ENCODE peak calls at places on chromosomes 3 and 15, in five cellular contexts. One of them, this sample, is unnamed.

GRCh38 chr3:42906085-42906904 is at the start of gene ZNF662:
- DNase-seq in trophoblast cell: peak
- DNase-seq in mesenchymal stem cell: no peak
- DNase-seq in neuronal stem cell: no peak
- DNase-seq in IMR-90: no peak
- DNase-seq in this sample: peak

GRCh38 chr15:69757186-69757585 is 304.6 kb downstream of the RPLP1 start:
- DNase-seq in IMR-90: peak
- DNase-seq in neuronal stem cell: no peak
- DNase-seq in mesenchymal stem cell: no peak
- DNase-seq in trophoblast cell: no peak
- DNase-seq in this sample: no peak

GRCh38 chr3:64134882-64135281 is 90.4 kb downstream of the PRICKLE2 start:
- DNase-seq in trophoblast cell: no peak
- DNase-seq in IMR-90: no peak
- DNase-seq in neuronal stem cell: no peak
- DNase-seq in mesenchymal stem cell: no peak
- DNase-seq in this sample: no peak

GRCh38 chr3:143847787-143848631 is at the start of gene SLC9A9:
- DNase-seq in mesenchymal stem cell: peak
- DNase-seq in trophoblast cell: peak
- DNase-seq in neuronal stem cell: no peak
- DNase-seq in IMR-90: peak
- DNase-seq in this sample: peak

GRCh38 chr3:188339410-188340295 is 185.7 kb downstream of the LPP start:
- DNase-seq in mesenchymal stem cell: no peak
- DNase-seq in IMR-90: no peak
- DNase-seq in trophoblast cell: no peak
- DNase-seq in neuronal stem cell: no peak
- DNase-seq in this sample: no peak

GRCh38 chr15:99704444-99704838 is 28.8 kb downstream of the LYSMD4 start:
- DNase-seq in mesenchymal stem cell: peak
- DNase-seq in neuronal stem cell: peak
- DNase-seq in IMR-90: peak
- DNase-seq in trophoblast cell: peak
- DNase-seq in this sample: no peak

GRCh38 chr15:40234783-40235182 is 4.1 kb upstream of the PAK6 start:
- DNase-seq in mesenchymal stem cell: no peak
- DNase-seq in trophoblast cell: no peak
- DNase-seq in neuronal stem cell: no peak
- DNase-seq in IMR-90: no peak
- DNase-seq in this sample: no peak

GRCh38 chr15:45326776-45327175 is 51.6 kb downstream of the GATM start:
- DNase-seq in neuronal stem cell: no peak
- DNase-seq in mesenchymal stem cell: no peak
- DNase-seq in IMR-90: no peak
- DNase-seq in trophoblast cell: no peak
- DNase-seq in this sample: no peak

GRCh38 chr3:72237679-72238320 is 452.9 kb upstream of the PROK2 start:
- DNase-seq in neuronal stem cell: no peak
- DNase-seq in IMR-90: no peak
- DNase-seq in mesenchymal stem cell: no peak
- DNase-seq in trophoblast cell: no peak
- DNase-seq in this sample: no peak

GRCh38 chr15:99996667-99997066 is 263.4 kb upstream of the LYSMD4 start:
- DNase-seq in IMR-90: no peak
- DNase-seq in trophoblast cell: no peak
- DNase-seq in neuronal stem cell: no peak
- DNase-seq in mesenchymal stem cell: no peak
- DNase-seq in this sample: no peak

GRCh38 chr15:68425428-68426060 is 6.4 kb downstream of the ITGA11 start:
- DNase-seq in IMR-90: no peak
- DNase-seq in trophoblast cell: no peak
- DNase-seq in mesenchymal stem cell: peak
- DNase-seq in neuronal stem cell: no peak
- DNase-seq in this sample: no peak

GRCh38 chr3:189148090-189148507 is 23.7 kb upstream of the TPRG1 start:
- DNase-seq in trophoblast cell: peak
- DNase-seq in neuronal stem cell: peak
- DNase-seq in IMR-90: peak
- DNase-seq in mesenchymal stem cell: peak
- DNase-seq in this sample: peak

GRCh38 chr3:190306513-190307163 is 15.6 kb downstream of the CLDN1 start:
- DNase-seq in IMR-90: peak
- DNase-seq in trophoblast cell: peak
- DNase-seq in neuronal stem cell: no peak
- DNase-seq in mesenchymal stem cell: peak
- DNase-seq in this sample: no peak

GRCh38 chr3:123723527-123724168 is 138.8 kb upstream of the HACD2 start:
- DNase-seq in neuronal stem cell: peak
- DNase-seq in mesenchymal stem cell: peak
- DNase-seq in IMR-90: peak
- DNase-seq in trophoblast cell: peak
- DNase-seq in this sample: peak

GRCh38 chr3:67790043-67790442 is 135.6 kb upstream of the SUCLG2 start:
- DNase-seq in mesenchymal stem cell: peak
- DNase-seq in neuronal stem cell: peak
- DNase-seq in IMR-90: peak
- DNase-seq in trophoblast cell: peak
- DNase-seq in this sample: peak

GRCh38 chr3:24299801-24300626 is 194.6 kb downstream of the THRB start:
- DNase-seq in trophoblast cell: peak
- DNase-seq in mesenchymal stem cell: peak
- DNase-seq in IMR-90: peak
- DNase-seq in neuronal stem cell: no peak
- DNase-seq in this sample: no peak

GRCh38 chr3:48186993-48187578 is 1.1 kb downstream of the CDC25A start:
- DNase-seq in mesenchymal stem cell: peak
- DNase-seq in neuronal stem cell: no peak
- DNase-seq in trophoblast cell: peak
- DNase-seq in IMR-90: peak
- DNase-seq in this sample: no peak

GRCh38 chr3:129609591-129610169 is 3.2 kb upstream of the PLXND1 start:
- DNase-seq in mesenchymal stem cell: no peak
- DNase-seq in neuronal stem cell: no peak
- DNase-seq in trophoblast cell: peak
- DNase-seq in IMR-90: peak
- DNase-seq in this sample: no peak

GRCh38 chr15:67101981-67102929 is 36.9 kb downstream of the SMAD3 start:
- DNase-seq in trophoblast cell: peak
- DNase-seq in neuronal stem cell: no peak
- DNase-seq in IMR-90: peak
- DNase-seq in mesenchymal stem cell: peak
- DNase-seq in this sample: no peak

GRCh38 chr3:132445812-132446211 is 28.5 kb downstream of the DNAJC13 start:
- DNase-seq in mesenchymal stem cell: peak
- DNase-seq in IMR-90: peak
- DNase-seq in neuronal stem cell: no peak
- DNase-seq in trophoblast cell: peak
- DNase-seq in this sample: no peak

GRCh38 chr15:43127752-43128151 is 5.6 kb upstream of the TMEM62 start:
- DNase-seq in IMR-90: no peak
- DNase-seq in trophoblast cell: no peak
- DNase-seq in neuronal stem cell: no peak
- DNase-seq in mesenchymal stem cell: no peak
- DNase-seq in this sample: no peak

GRCh38 chr3:177776656-177777055 is 579.4 kb upstream of the TBL1XR1 start:
- DNase-seq in mesenchymal stem cell: peak
- DNase-seq in IMR-90: peak
- DNase-seq in trophoblast cell: peak
- DNase-seq in neuronal stem cell: no peak
- DNase-seq in this sample: no peak

GRCh38 chr3:138338244-138338643 is 8.6 kb upstream of the NME9 start:
- DNase-seq in neuronal stem cell: no peak
- DNase-seq in trophoblast cell: no peak
- DNase-seq in IMR-90: no peak
- DNase-seq in mesenchymal stem cell: no peak
- DNase-seq in this sample: no peak

GRCh38 chr3:45312836-45313493 is 75.4 kb upstream of the LARS2 start:
- DNase-seq in mesenchymal stem cell: no peak
- DNase-seq in IMR-90: no peak
- DNase-seq in trophoblast cell: no peak
- DNase-seq in neuronal stem cell: no peak
- DNase-seq in this sample: no peak

GRCh38 chr3:45311953-45312795 is 76.2 kb upstream of the LARS2 start:
- DNase-seq in IMR-90: peak
- DNase-seq in mesenchymal stem cell: no peak
- DNase-seq in neuronal stem cell: no peak
- DNase-seq in trophoblast cell: no peak
- DNase-seq in this sample: no peak

GRCh38 chr3:45311327-45311726 is 77.0 kb upstream of the LARS2 start:
- DNase-seq in IMR-90: no peak
- DNase-seq in neuronal stem cell: no peak
- DNase-seq in trophoblast cell: no peak
- DNase-seq in mesenchymal stem cell: no peak
- DNase-seq in this sample: no peak

GRCh38 chr3:45317710-45318109 is 70.7 kb upstream of the LARS2 start:
- DNase-seq in mesenchymal stem cell: no peak
- DNase-seq in trophoblast cell: no peak
- DNase-seq in IMR-90: no peak
- DNase-seq in neuronal stem cell: no peak
- DNase-seq in this sample: no peak

GRCh38 chr3:45313743-45314403 is 74.5 kb upstream of the LARS2 start:
- DNase-seq in trophoblast cell: no peak
- DNase-seq in IMR-90: no peak
- DNase-seq in mesenchymal stem cell: no peak
- DNase-seq in neuronal stem cell: no peak
- DNase-seq in this sample: no peak
- H3K14ac ChIP-seq in trophoblast cell: no peak
- H3K14ac ChIP-seq in IMR-90: no peak
- H3K14ac ChIP-seq in mesenchymal stem cell: no peak
- H3K14ac ChIP-seq in neuronal stem cell: no peak
- H3K14ac ChIP-seq in this sample: no peak

GRCh38 chr3:69659180-69659915 is 79.9 kb upstream of the MITF start:
- DNase-seq in trophoblast cell: no peak
- DNase-seq in mesenchymal stem cell: no peak
- DNase-seq in IMR-90: no peak
- DNase-seq in neuronal stem cell: no peak
- DNase-seq in this sample: no peak

GRCh38 chr3:69660631-69661030 is 78.6 kb upstream of the MITF start:
- DNase-seq in trophoblast cell: no peak
- DNase-seq in neuronal stem cell: no peak
- DNase-seq in IMR-90: no peak
- DNase-seq in mesenchymal stem cell: no peak
- DNase-seq in this sample: no peak

GRCh38 chr3:69669070-69669469 is 70.2 kb upstream of the MITF start:
- DNase-seq in IMR-90: no peak
- DNase-seq in trophoblast cell: peak
- DNase-seq in mesenchymal stem cell: no peak
- DNase-seq in neuronal stem cell: no peak
- DNase-seq in this sample: no peak

DNA sequence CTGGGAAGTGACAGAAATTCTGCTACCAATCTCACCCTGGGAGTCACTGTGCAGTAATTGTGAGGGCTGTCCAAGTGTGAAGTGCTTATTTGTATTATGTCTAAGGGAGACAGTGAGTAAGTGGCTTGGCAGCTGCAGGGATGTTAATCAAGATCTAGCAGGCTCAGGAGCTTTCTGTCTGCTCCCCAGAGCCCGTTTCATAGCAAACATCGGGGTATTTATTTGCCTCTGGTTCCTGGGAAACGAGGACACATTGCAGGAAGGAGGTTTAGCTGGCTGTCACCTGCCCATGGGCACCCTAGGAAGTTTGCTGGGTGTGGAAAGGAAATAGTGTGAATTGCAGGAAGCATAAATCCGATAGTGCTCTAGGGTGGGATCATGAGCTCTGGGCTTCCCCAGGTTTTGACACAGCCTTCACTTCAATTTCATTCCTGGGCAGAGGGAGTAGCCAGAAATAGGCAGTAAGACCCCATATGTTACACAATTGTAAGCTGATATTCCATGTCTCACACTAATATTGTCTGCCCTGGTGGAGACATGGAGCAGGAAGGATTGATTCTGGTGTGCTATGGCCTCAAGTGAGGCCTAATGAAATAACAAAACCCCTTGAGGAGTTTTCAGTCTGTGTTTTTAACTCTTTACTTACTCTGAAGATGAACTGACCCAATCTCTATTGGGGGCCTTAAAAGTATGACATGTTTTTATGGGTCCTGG is 74.1 kb upstream of the MITF start:
- DNase-seq in IMR-90: no peak
- DNase-seq in mesenchymal stem cell: peak
- DNase-seq in trophoblast cell: peak
- DNase-seq in neuronal stem cell: no peak
- DNase-seq in this sample: no peak
- H3K14ac ChIP-seq in IMR-90: no peak
- H3K14ac ChIP-seq in mesenchymal stem cell: no peak
- H3K14ac ChIP-seq in trophoblast cell: no peak
- H3K14ac ChIP-seq in neuronal stem cell: no peak
- H3K14ac ChIP-seq in this sample: no peak

DNA sequence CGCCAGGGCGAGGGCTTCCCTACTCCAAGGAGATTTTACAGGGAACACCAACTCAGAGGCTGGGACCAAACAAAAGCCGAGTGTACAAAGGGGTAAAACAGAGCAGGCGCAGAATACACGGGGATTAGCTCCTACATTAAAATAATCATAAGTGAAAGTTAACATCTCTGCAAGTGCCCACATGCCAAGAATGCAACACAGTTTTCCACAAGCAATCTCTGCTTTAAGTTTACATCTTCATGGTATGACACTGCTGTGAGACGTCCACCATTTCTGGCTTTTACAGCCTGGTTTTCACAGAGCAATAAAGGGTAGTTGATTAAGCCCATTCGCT is 500 bp upstream of the VGLL3 start:
- DNase-seq in trophoblast cell: no peak
- DNase-seq in mesenchymal stem cell: no peak
- DNase-seq in IMR-90: no peak
- DNase-seq in neuronal stem cell: no peak
- DNase-seq in this sample: no peak
- H3K14ac ChIP-seq in trophoblast cell: no peak
- H3K14ac ChIP-seq in mesenchymal stem cell: no peak
- H3K14ac ChIP-seq in IMR-90: peak
- H3K14ac ChIP-seq in neuronal stem cell: no peak
- H3K14ac ChIP-seq in this sample: no peak

DNA sequence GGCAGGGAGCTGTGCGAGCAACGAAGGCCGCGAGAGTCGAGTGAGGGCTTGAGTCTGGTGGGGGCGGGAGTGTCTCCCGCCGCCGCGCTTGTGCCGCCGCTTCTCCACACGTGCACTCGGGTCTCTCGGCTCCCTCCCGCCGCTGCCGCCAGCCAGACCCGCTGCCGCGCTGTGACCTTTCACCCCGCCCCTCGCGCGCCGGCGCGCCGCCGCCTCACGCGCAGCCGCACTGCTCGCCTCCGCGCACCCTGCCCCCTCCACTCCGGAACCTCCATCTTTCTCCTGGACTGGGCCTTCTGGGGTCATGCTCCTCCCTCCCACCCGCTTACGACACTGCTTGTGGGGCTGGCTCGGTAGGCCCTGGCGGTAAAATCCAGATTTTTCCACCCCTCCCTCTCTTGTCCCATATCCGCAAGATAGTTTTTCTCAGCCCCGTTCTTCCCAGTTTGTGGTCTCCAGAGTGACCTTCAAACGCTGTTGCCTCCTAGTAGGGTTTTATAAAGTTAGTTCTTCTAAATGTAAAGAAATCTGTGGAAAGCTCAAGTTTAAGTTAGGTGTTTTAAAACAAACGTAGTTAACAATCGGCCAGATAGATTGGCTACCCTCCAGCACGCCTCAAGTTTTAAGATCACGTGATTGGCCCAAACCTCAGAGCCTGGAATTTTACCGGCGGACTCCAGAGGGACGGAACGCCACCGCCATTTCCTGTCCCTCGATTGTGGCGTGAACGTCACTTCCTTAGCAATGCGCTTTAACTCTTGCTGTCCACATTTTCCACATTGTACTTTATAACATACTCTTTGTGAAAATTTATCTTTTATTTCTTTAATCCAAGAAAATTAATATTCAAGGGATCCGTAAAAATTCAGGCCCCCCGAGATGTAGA is at the start of gene NAA50:
- DNase-seq in neuronal stem cell: peak
- DNase-seq in trophoblast cell: peak
- DNase-seq in mesenchymal stem cell: peak
- DNase-seq in IMR-90: peak
- DNase-seq in this sample: peak
- H3K14ac ChIP-seq in neuronal stem cell: peak
- H3K14ac ChIP-seq in trophoblast cell: peak
- H3K14ac ChIP-seq in mesenchymal stem cell: no peak
- H3K14ac ChIP-seq in IMR-90: peak
- H3K14ac ChIP-seq in this sample: peak

This sample was measured in H9.